ENCODE peak calls at places on chromosomes 12 and 14, in six cellular contexts. V is activated CD4-positive, alpha-beta T cell treated with anti-CD3 and anti-CD28 coated beads, Interleukin-2, amount 50 U/mL, for 4 hours; O is HTR-8/SVneo; J is NCI-H748 treated with DMSO at 0.1 percent for 48 hours; K is C1 segment of cervical spinal cord; N is NCI-H1436. A is an unnamed sample.

GRCh38 chr12:113818833-113819232 is 147.3 kb downstream of the RBM19 start:
- DNase-seq in V (no peak), O (no peak), J (no peak), K (no peak), N (no peak), A (no peak)

GRCh38 chr14:91068642-91069041 is 8.2 kb upstream of the RPS6KA5 start:
- DNase-seq in V (no peak), O (no peak), J (no peak), K (no peak), N (no peak), A (no peak)

GRCh38 chr12:72272731-72273498 is 745 bp downstream of the TRHDE start:
- DNase-seq in V (no peak), O (no peak), J (no peak), K (no peak), N (no peak), A (peak)

GRCh38 chr12:113474635-113475436 is 3.2 kb upstream of the LHX5 start:
- DNase-seq in V (no peak), O (no peak), J (no peak), K (no peak), N (no peak), A (no peak)

GRCh38 chr14:52363969-52364368 is 49.9 kb downstream of the PTGER2 start:
- DNase-seq in V (no peak), O (no peak), J (no peak), K (no peak), N (no peak), A (no peak)

GRCh38 chr12:56687225-56688128 is 607 bp downstream of the PTGES3 start:
- DNase-seq in V (peak), O (peak), J (peak), K (peak), N (peak), A (peak)

GRCh38 chr12:130498589-130499385 is 161.1 kb downstream of the PIWIL1 start:
- DNase-seq in V (no peak), O (no peak), J (no peak), K (no peak), N (no peak), A (no peak)

GRCh38 chr12:51067771-51068170 is 15.6 kb downstream of the CSRNP2 start:
- DNase-seq in V (no peak), O (no peak), J (no peak), K (no peak), N (no peak), A (no peak)

GRCh38 chr12:109734219-109735000 is 20.8 kb downstream of the FAM222A start:
- DNase-seq in V (no peak), O (no peak), J (no peak), K (no peak), N (no peak), A (peak)

GRCh38 chr14:99024926-99025325 is 247.1 kb downstream of the BCL11B start:
- DNase-seq in V (no peak), O (no peak), J (no peak), K (no peak), N (no peak), A (no peak)

GRCh38 chr14:47186491-47186890 is 488.9 kb downstream of the MDGA2 start:
- DNase-seq in V (no peak), O (peak), J (no peak), K (no peak), N (no peak), A (no peak)

GRCh38 chr12:132040906-132041606 is 91.3 kb downstream of the EP400 start:
- DNase-seq in V (no peak), O (no peak), J (no peak), K (no peak), N (no peak), A (no peak)